ENCODE peak calls at places on chromosomes 1 and 21, in four cellular contexts. Y, J, U and O are unnamed samples.

GRCh38 chr1:84103197-84103992 is 40.7 kb upstream of the PRKACB start:
- DNase-seq in J (peak; percentile 82), Y (no peak), U (no peak), O (no peak)

GRCh38 chr1:28718601-28719331 is 18.0 kb upstream of the YTHDF2 start:
- DNase-seq in Y (no peak), J (peak; percentile 38), U (no peak), O (no peak)

GRCh38 chr1:39268112-39268581 is 63.7 kb downstream of the MACF1 start:
- DNase-seq in J (no peak), U (no peak), Y (no peak), O (peak; percentile 22)

GRCh38 chr1:55213885-55214213 is 1.3 kb downstream of the USP24 start:
- DNase-seq in U (no peak), J (no peak), Y (no peak), O (peak; percentile 27)

GRCh38 chr1:52238474-52238873 is 96.6 kb downstream of the ZFYVE9 start:
- DNase-seq in U (no peak), J (no peak), Y (no peak), O (no peak)

GRCh38 chr1:26049531-26050254 is 3.8 kb upstream of the SLC30A2 start:
- DNase-seq in J (no peak), Y (no peak), U (no peak), O (no peak)

GRCh38 chr1:78101514-78101913 is 55.7 kb downstream of the GIPC2 start:
- DNase-seq in J (peak; percentile 63), U (no peak), Y (no peak), O (no peak)

GRCh38 chr1:234500269-234500668 is 21.3 kb upstream of the TARBP1 start:
- DNase-seq in Y (no peak), J (no peak), U (no peak), O (no peak)

GRCh38 chr1:2786329-2787162 is 14.9 kb downstream of the TTC34 start:
- DNase-seq in J (no peak), Y (peak; percentile 19), U (no peak), O (peak; percentile 61)

GRCh38 chr1:214010717-214011116 is 22.9 kb downstream of the PROX1 start:
- DNase-seq in U (no peak), J (no peak), Y (no peak), O (no peak)

GRCh38 chr1:230568008-230568407 is 74.3 kb upstream of the COG2 start:
- DNase-seq in U (no peak), J (peak; percentile 29), Y (peak; percentile 65), O (no peak)

GRCh38 chr1:238652346-238652968 is 733.9 kb upstream of the CHRM3 start:
- DNase-seq in Y (no peak), U (no peak), J (no peak), O (no peak)

GRCh38 chr1:117609471-117609911 is 3.6 kb downstream of the TENT5C start:
- DNase-seq in Y (no peak), J (no peak), U (no peak), O (no peak)

GRCh38 chr1:207032528-207033017 is at the start of gene C1orf116:
- DNase-seq in U (peak; percentile 45), Y (peak; percentile 93), J (peak; percentile 67), O (no peak)

GRCh38 chr1:13732971-13733667 is 33.1 kb downstream of the PRDM2 start:
- DNase-seq in Y (no peak), U (no peak), J (no peak), O (no peak)

GRCh38 chr1:64502924-64503323 is 33.0 kb downstream of the CACHD1 start:
- DNase-seq in Y (no peak), J (no peak), U (no peak), O (no peak)

GRCh38 chr21:45383111-45383614 is 21.8 kb upstream of the COL18A1 start:
- DNase-seq in J (no peak), Y (peak; percentile 43), U (no peak), O (no peak)

GRCh38 chr1:76278711-76279386 is 204.3 kb downstream of the ST6GALNAC3 start:
- DNase-seq in U (no peak), Y (no peak), J (no peak), O (no peak)

GRCh38 chr1:155198547-155198906 is 9.2 kb downstream of the THBS3 start:
- DNase-seq in J (no peak), Y (no peak), U (no peak), O (no peak)

GRCh38 chr1:33455537-33456301 is 16.7 kb upstream of the ZSCAN20 start:
- DNase-seq in U (no peak), Y (peak; percentile 54), J (peak; percentile 69), O (peak; percentile 51)

GRCh38 chr1:20983297-20983889 is 193.3 kb downstream of the EIF4G3 start:
- DNase-seq in Y (no peak), U (no peak), J (peak; percentile 5), O (no peak)
- TF ChIP-seq CTCF in Y (no peak), U (no peak), J (peak; percentile 22), O (no peak)

DNA sequence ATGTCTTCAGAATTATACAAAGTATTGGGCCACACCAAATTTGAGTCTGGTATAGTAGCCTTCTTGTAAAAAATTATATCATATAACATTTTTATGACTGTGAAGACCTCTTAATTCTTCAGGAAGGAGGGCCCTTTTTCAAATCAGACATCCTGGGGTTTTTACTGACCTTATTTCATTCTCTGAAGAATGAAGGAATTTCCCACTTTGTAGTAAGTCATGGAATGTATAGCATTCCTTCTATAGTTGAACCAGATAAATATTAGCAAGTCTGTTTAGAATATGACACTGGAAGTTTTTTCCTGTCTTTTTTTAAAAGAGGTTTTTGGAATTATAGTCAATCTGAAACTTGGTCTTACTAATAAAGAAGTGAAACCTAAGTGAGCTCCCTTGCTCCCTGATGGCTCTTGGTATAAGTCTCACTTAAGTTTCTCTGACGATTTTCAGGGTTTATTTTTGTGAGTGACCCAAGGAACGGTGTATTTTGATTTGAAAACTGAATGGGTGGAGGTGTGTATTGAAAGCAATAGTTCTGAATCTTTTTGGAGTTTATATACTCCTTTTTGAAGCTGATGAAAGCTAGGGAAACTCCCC is 23.7 kb downstream of the SNX27 start:
- DNase-seq in J (no peak), Y (no peak), U (no peak), O (no peak)
- TF ChIP-seq CTCF in J (no peak), Y (no peak), U (no peak), O (no peak)

DNA sequence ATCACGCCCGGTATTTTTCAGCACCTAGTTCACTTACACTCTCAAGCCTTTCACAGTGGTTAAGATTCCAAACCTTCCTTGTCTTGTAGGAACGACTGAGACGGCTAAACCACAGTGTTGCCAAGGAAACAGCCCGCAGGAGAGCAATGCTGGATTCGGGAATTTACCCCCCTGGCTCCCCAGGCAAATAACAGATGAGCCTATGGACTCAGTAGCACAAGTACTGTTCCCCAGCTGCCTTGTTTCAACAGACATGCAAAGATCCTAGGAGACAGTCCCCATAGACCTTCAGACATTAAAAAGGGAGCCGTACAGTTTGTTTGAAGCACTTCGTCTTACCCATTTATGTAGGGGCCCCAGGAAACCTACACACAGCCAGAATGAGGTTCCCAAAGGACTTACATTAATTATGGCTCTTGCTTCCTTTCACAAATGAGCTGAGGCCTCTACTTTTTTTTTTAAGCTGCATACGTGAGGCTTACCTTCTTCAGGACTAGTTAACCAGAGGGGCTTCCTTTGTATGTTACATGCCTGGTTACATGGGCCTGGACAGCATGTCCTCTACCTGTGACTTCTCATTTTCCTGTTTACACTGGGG is 2.7 kb downstream of the SNAPIN start:
- DNase-seq in U (no peak), Y (no peak), J (no peak), O (no peak)
- TF ChIP-seq CTCF in U (no peak), Y (no peak), J (no peak), O (no peak)

GRCh38 chr1:40986929-40987328 is 7.4 kb downstream of the CTPS1 start:
- DNase-seq in U (no peak), Y (no peak), J (no peak), O (no peak)

GRCh38 chr1:40985875-40986274 is 6.4 kb downstream of the CTPS1 start:
- DNase-seq in Y (no peak), U (no peak), J (no peak), O (no peak)

GRCh38 chr1:40987439-40988276 is 8.2 kb downstream of the CTPS1 start:
- DNase-seq in U (no peak), J (no peak), Y (no peak), O (no peak)

GRCh38 chr1:40984531-40984930 is 5.0 kb downstream of the CTPS1 start:
- DNase-seq in Y (no peak), J (no peak), U (no peak), O (no peak)

DNA sequence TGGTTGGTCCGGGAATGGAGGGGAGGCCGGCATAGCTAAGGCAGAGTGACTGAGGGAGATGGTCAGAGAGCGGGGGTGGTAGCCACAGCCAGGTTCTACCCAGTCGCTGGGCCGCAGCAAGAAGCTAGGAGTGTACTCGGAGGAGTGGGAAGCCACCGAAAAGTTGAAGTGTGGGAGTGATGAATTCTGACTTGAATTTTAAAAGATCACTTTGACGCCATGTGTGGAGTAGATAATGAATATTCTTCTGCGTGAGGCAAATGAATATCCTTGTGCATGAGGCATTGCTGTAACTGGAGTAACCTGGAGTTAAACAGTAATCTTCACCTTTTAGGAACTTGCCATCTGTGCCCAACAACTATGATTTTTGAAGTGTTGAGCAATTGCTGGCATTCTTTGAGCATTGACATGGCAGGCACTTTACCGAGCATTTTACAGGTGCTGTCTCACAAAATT is 6.9 kb downstream of the CTPS1 start:
- DNase-seq in U (no peak), Y (no peak), J (no peak), O (no peak)
- TF ChIP-seq CTCF in U (no peak), Y (no peak), J (no peak), O (no peak)

DNA sequence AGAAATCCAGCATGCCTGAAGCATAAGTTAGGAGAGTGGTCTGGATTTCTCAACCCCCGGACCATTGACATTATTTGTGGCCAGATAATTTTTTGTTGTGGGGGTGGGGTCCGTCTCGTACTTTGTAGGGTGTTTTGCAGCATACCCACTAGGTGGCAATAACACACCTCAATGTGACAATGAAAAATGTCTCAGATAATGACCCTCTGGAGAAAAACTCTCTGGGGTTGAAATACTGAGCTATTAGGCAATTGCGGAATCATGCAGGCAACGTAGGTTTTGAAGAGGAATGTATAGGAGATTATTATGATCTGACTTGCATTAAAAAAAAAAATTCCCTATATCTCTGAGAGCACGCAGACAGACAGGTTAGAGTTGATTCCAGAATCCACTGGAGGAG is 25.3 kb upstream of the RRP15 start:
- DNase-seq in J (peak; percentile 44), U (no peak), Y (no peak), O (peak; percentile 4)
- TF ChIP-seq CTCF in J (peak; percentile 51), U (peak; percentile 57), Y (peak; percentile 55), O (peak; percentile 22)

DNA sequence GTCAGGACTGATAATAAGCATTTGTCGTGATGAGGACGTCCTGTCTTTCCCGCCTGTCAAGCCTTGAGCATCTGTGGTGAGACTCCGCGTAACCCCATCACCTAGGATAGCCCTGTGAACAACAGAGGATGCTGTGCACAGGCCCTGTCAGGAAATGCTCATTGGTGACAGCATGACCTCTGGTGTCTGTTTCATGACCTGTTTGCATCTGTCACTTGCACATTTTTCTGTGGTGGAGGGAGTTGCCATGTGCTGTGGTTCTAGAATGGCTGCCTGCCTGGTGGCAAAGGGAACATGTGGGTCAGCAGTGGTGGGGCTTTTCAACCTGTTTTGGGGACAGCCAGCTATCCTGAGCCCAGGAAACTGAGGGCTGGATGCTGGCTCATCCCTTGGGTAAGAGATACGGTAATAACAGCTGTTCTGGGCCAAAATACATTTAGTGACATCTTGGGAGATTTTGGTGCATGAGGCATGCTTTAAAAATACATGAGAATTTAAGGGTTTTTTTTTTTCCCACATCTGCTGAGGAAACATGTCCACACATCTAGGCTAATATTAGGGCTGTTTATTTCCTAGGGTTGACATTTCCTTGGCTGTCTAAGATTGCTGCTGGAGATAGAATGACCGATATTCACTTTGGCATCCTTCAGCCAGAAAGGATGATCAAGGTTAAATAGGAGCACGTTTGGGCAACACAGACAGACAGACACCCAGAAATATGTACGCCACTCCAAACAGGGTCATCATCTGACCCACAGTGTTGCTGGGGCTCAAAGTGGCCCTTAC is 52.9 kb downstream of the KCNC4 start:
- DNase-seq in Y (no peak), J (no peak), U (no peak), O (no peak)
- TF ChIP-seq CTCF in Y (no peak), J (no peak), U (no peak), O (no peak)